ENCODE peak calls at places on chromosomes 7 and 10, in nine cellular contexts. N is Right ventricle myocardium superior; E is HCEC 1CT; K is germinal center; W is activated T-helper 1 cell treated with anti-CD3 and anti-CD28 coated beads, Interleukin-2, amount 50 U/mL, for 16 hours; H is activated CD8-positive, alpha-beta memory T cell treated with anti-CD3 and anti-CD28 coated beads for 4 hours; Z is M059J; Y is NCI-H2081 treated with DMSO at 0.1 percent for 48 hours; L is lower leg skin. T is an unnamed sample.

GRCh38 chr7:55307123-55307916 is 57.8 kb upstream of the LANCL2 start:
- DNase-seq in L (no peak), Z (peak), W (no peak), N (no peak), E (peak), K (no peak), Y (no peak), H (no peak), T (peak)

GRCh38 chr7:70325509-70326101 is 727.3 kb downstream of the AUTS2 start:
- DNase-seq in Y (no peak), N (no peak), K (no peak), Z (peak), W (no peak), H (no peak), L (no peak), E (no peak), T (no peak)

GRCh38 chr7:88344956-88345832 is 38.5 kb upstream of the STEAP4 start:
- DNase-seq in N (peak), W (no peak), K (no peak), Z (peak), Y (no peak), L (no peak), H (no peak), E (no peak), T (peak)

GRCh38 chr10:47409866-47410256 is 25.8 kb upstream of the ZNF488 start:
- DNase-seq in L (no peak), N (no peak), H (no peak), E (no peak), W (no peak), Y (no peak), Z (no peak), K (no peak), T (no peak)

GRCh38 chr7:33961948-33962347 is 56.6 kb downstream of the BMPER start:
- DNase-seq in N (no peak), W (no peak), Z (no peak), K (no peak), L (no peak), E (no peak), H (no peak), Y (no peak), T (no peak)

GRCh38 chr10:427746-428519 is 261.5 kb downstream of the DIP2C start:
- DNase-seq in K (no peak), Y (no peak), Z (no peak), L (no peak), W (no peak), N (no peak), H (no peak), E (no peak), T (no peak)

GRCh38 chr10:8584666-8585065 is 530.2 kb downstream of the GATA3 start:
- DNase-seq in Z (peak), H (no peak), Y (no peak), L (no peak), N (no peak), E (no peak), K (no peak), W (no peak), T (no peak)

GRCh38 chr10:114648368-114648767 is 9.7 kb downstream of the ABLIM1 start:
- DNase-seq in Z (peak), W (no peak), N (no peak), K (no peak), E (no peak), H (no peak), L (no peak), Y (no peak), T (peak)

GRCh38 chr7:132569884-132570614 is 6.2 kb downstream of the PLXNA4 start:
- DNase-seq in K (no peak), Z (no peak), L (no peak), E (no peak), Y (no peak), H (no peak), W (no peak), N (no peak), T (no peak)

GRCh38 chr7:21526007-21526406 is 16.8 kb upstream of the DNAH11 start:
- DNase-seq in N (no peak), Z (no peak), E (no peak), Y (no peak), W (no peak), K (no peak), H (no peak), L (no peak), T (no peak)

GRCh38 chr7:142760071-142760642 is 10.6 kb upstream of the PRSS2 start:
- DNase-seq in H (no peak), Y (no peak), L (no peak), N (no peak), K (no peak), Z (no peak), W (no peak), E (no peak), T (no peak)

GRCh38 chr10:86048973-86049372 is 317.6 kb downstream of the GRID1 start:
- DNase-seq in W (no peak), E (no peak), Y (no peak), Z (no peak), L (no peak), N (no peak), H (no peak), K (no peak), T (no peak)

GRCh38 chr10:131400518-131400917 is 89.0 kb upstream of the TCERG1L start:
- DNase-seq in L (no peak), E (no peak), W (no peak), H (no peak), Z (no peak), Y (no peak), K (no peak), N (no peak), T (no peak)

GRCh38 chr7:23685770-23686169 is 5.8 kb downstream of the FAM221A start:
- DNase-seq in W (no peak), H (no peak), N (no peak), E (no peak), L (no peak), Y (no peak), K (no peak), Z (peak), T (no peak)